ENCODE peak calls at places on chromosomes 5 and 9, in four cellular contexts. One of them, this sample, is unnamed.

GRCh38 chr9:82129708-82130107 is 141.1 kb downstream of the SPATA31D1 start:
- DNase-seq in A172: no peak
- DNase-seq in RWPE1: no peak
- DNase-seq in transverse colon: no peak
- DNase-seq in this sample: no peak

GRCh38 chr9:12699529-12699928 is 6.3 kb downstream of the TYRP1 start:
- DNase-seq in A172: no peak
- DNase-seq in RWPE1: no peak
- DNase-seq in transverse colon: no peak
- DNase-seq in this sample: no peak

GRCh38 chr5:156237361-156237760 is 89.6 kb upstream of the SGCD start:
- DNase-seq in A172: no peak
- DNase-seq in RWPE1: no peak
- DNase-seq in transverse colon: no peak
- DNase-seq in this sample: no peak

GRCh38 chr5:71748360-71748759 is 29.3 kb downstream of the CARTPT start:
- DNase-seq in A172: no peak
- DNase-seq in RWPE1: peak; percentile 13
- DNase-seq in transverse colon: peak; percentile 92
- DNase-seq in this sample: peak; percentile 89

GRCh38 chr5:119949426-119949999 is 320.2 kb downstream of the FAM170A start:
- DNase-seq in A172: no peak
- DNase-seq in RWPE1: no peak
- DNase-seq in transverse colon: no peak
- DNase-seq in this sample: no peak

GRCh38 chr9:109314011-109314531 is 6.8 kb downstream of the EPB41L4B start:
- DNase-seq in A172: no peak
- DNase-seq in RWPE1: no peak
- DNase-seq in transverse colon: peak; percentile 42
- DNase-seq in this sample: peak; percentile 65

GRCh38 chr5:38046093-38046492 is 206.3 kb upstream of the GDNF start:
- DNase-seq in A172: no peak
- DNase-seq in RWPE1: no peak
- DNase-seq in transverse colon: no peak
- DNase-seq in this sample: no peak

GRCh38 chr9:114288233-114289051 is 34.5 kb upstream of the ORM1 start:
- DNase-seq in A172: peak; percentile 82
- DNase-seq in RWPE1: peak; percentile 87
- DNase-seq in transverse colon: peak; percentile 7
- DNase-seq in this sample: no peak

GRCh38 chr5:91998774-91999173 is 615.7 kb upstream of the ARRDC3 start:
- DNase-seq in A172: no peak
- DNase-seq in RWPE1: no peak
- DNase-seq in transverse colon: no peak
- DNase-seq in this sample: no peak

This sample was measured in thyroid gland.